ENCODE peak calls at places on chromosome 6, in five cellular contexts. T is GM23338, O is neuronal stem cell, P is PC-9, J is K562. H is an unnamed sample. For H3K4me1, the result is how much of the 10 kb centered on the place peaks cover.

GRCh38 chr6:33288942-33289783 is at the start of the genes PFDN6 and WDR46:
- DNase-seq in T (peak), O (peak), P (peak), J (peak), H (peak)

GRCh38 chr6:20837189-20837588 is 302.9 kb downstream of the CDKAL1 start:
- DNase-seq in T (no peak), O (no peak), P (no peak), J (no peak), H (no peak)

GRCh38 chr6:119126826-119127225 is 48.4 kb upstream of the FAM184A start:
- DNase-seq in T (no peak), O (no peak), P (no peak), J (no peak), H (no peak)

GRCh38 chr6:20946037-20946436 is 411.8 kb downstream of the CDKAL1 start:
- DNase-seq in T (peak), O (no peak), P (no peak), J (peak), H (no peak)

GRCh38 chr6:170075659-170076223 is 215.1 kb downstream of the DLL1 start:
- DNase-seq in T (no peak), O (no peak), P (no peak), J (no peak), H (no peak)

GRCh38 chr6:273441-274111 is 18.7 kb upstream of the DUSP22 start:
- DNase-seq in T (no peak), O (no peak), P (no peak), J (no peak), H (no peak)

GRCh38 chr6:52416629-52417151 is 3.5 kb upstream of the EFHC1 start:
- DNase-seq in T (peak), O (peak), P (peak), J (peak), H (peak)

GRCh38 chr6:135423649-135424128 is 73.9 kb downstream of the AHI1 start:
- DNase-seq in T (peak), O (peak), P (no peak), J (peak), H (peak)

GRCh38 chr6:166949533-166950442 is 6.6 kb downstream of the RNASET2 start:
- DNase-seq in T (peak), O (no peak), P (no peak), J (no peak), H (no peak)

GRCh38 chr6:5996701-5997419 is 9.9 kb downstream of the NRN1 start:
- DNase-seq in T (peak), O (no peak), P (no peak), J (no peak), H (peak)

GRCh38 chr6:33723576-33724085 is 12.1 kb upstream of the UQCC2 start:
- DNase-seq in T (no peak), O (no peak), P (no peak), J (no peak), H (no peak)

DNA sequence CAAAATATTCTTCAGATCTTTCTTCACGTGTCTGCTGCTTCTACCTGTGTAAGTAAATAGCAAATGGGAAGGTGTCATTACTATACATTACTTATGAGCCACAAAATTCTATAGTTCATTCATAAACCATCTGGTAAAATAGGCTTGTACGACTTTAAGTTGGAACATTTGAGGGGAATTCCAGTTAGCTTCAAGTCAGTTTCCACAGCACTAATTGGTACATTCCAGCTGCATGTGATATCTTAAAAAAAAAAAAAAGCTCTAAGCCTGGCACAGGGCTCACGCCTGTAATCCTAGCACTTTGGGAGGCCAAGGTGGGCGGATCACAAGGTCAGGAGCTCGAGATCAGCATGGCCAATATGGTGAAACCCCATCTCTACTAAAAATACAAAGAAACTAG is 23.1 kb upstream of the TFAP2B start:
- DNase-seq in T (no peak), O (no peak), P (no peak), J (no peak), H (no peak)
- H2AFZ ChIP-seq in T (no peak), O (no peak), P (no peak), J (no peak), H (no peak)

DNA sequence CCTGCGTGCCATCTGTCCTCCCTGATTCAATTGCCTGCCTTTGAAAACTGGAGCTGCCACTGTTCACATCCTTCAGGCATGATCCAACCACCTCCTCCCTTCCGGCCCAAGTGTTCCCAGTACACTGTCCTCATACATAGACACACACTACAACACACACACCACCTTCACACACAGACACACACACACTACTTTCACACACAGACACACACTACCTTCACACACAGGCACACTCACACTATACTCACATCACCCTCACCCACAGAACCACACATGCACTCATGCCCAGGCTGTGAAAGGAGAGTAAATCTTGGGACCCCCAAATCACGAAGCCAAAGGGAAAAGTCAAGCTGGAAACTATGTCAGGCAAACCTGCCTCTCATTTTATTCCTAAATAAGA is 109.4 kb upstream of the MYLIP start:
- DNase-seq in T (no peak), O (no peak), P (no peak), J (no peak), H (no peak)
- H3K4me1 ChIP-seq in T (under half), O (under half), P (under half), J (under half), H (under half)

GRCh38 chr6:27882624-27883023 is 29.6 kb downstream of the OR2B2 start:
- DNase-seq in T (peak), O (no peak), P (no peak), J (no peak), H (no peak)

GRCh38 chr6:27883136-27883535 is 29.1 kb downstream of the OR2B2 start:
- DNase-seq in T (no peak), O (no peak), P (no peak), J (no peak), H (no peak)

GRCh38 chr6:27879795-27880194 is 32.4 kb downstream of the OR2B2 start:
- DNase-seq in T (no peak), O (no peak), P (no peak), J (no peak), H (no peak)
- H2AFZ ChIP-seq in T (no peak), O (peak), P (no peak), J (peak), H (no peak)

GRCh38 chr6:89479902-89480301 is 47.0 kb downstream of the ANKRD6 start:
- DNase-seq in T (no peak), O (no peak), P (no peak), J (no peak), H (no peak)
- H3K4me1 ChIP-seq in T (under half), O (under half), P (under half), J (under half), H (under half)

H was measured in neural progenitor cell.